ENCODE peak calls at places on chromosomes 7 and 10, in nine cellular contexts. J, L, I, R, C, Y, Z, H and W are unnamed samples.

GRCh38 chr10:113480828-113481502 is 71.9 kb upstream of the HABP2 start:
- DNase-seq in J (no peak), L (peak; percentile 16), I (peak; percentile 69), R (peak; percentile 96), C (no peak), Y (no peak), Z (no peak), H (no peak), W (no peak)

GRCh38 chr7:7720750-7721621 is 2.6 kb upstream of the RPA3 start:
- DNase-seq in J (no peak), L (no peak), I (no peak), R (no peak), C (no peak), Y (no peak), Z (no peak), H (no peak), W (no peak)

GRCh38 chr10:58784361-58784760 is 271.7 kb downstream of the BICC1 start:
- DNase-seq in J (no peak), L (no peak), I (peak; percentile 40), R (no peak), C (no peak), Y (no peak), Z (no peak), H (no peak), W (no peak)

GRCh38 chr10:107552963-107553362 is 388.5 kb upstream of the SORCS1 start:
- DNase-seq in J (no peak), L (no peak), I (no peak), R (no peak), C (no peak), Y (no peak), Z (no peak), H (no peak), W (no peak)

GRCh38 chr10:86899670-86900276 is 57.6 kb downstream of the MMRN2 start:
- DNase-seq in J (peak; percentile 39), L (peak; percentile 44), I (peak; percentile 67), R (peak; percentile 85), C (peak; percentile 82), Y (peak; percentile 55), Z (peak; percentile 75), H (peak; percentile 72), W (peak; percentile 49)

GRCh38 chr10:1050145-1050544 is 1.2 kb upstream of the IDI1 start:
- DNase-seq in J (no peak), L (no peak), I (peak; percentile 10), R (peak; percentile 66), C (peak; percentile 62), Y (peak; percentile 43), Z (peak; percentile 50), H (peak; percentile 53), W (peak; percentile 64)

GRCh38 chr7:12111461-12112405 is 99.4 kb upstream of the TMEM106B start:
- DNase-seq in J (no peak), L (no peak), I (no peak), R (peak; percentile 5), C (peak; percentile 84), Y (peak; percentile 26), Z (peak; percentile 8), H (peak; percentile 55), W (no peak)

GRCh38 chr10:80046629-80047441 is 31.6 kb upstream of the TMEM254 start:
- DNase-seq in J (peak; percentile 43), L (peak; percentile 40), I (peak; percentile 99), R (peak; percentile 92), C (peak; percentile 95), Y (peak; percentile 74), Z (peak; percentile 90), H (peak; percentile 80), W (peak; percentile 85)

GRCh38 chr7:36175872-36176271 is 22.8 kb downstream of the EEPD1 start:
- DNase-seq in J (no peak), L (no peak), I (no peak), R (no peak), C (no peak), Y (no peak), Z (no peak), H (no peak), W (no peak)

GRCh38 chr7:1410992-1411391 is 48.3 kb downstream of the MICALL2 start:
- DNase-seq in J (no peak), L (no peak), I (no peak), R (no peak), C (no peak), Y (no peak), Z (no peak), H (no peak), W (no peak)

GRCh38 chr7:157138424-157139141 is at the start of gene UBE3C:
- DNase-seq in J (peak; percentile 81), L (peak; percentile 86), I (peak; percentile 88), R (peak; percentile 94), C (peak; percentile 93), Y (peak; percentile 97), Z (peak; percentile 97), H (peak; percentile 96), W (peak; percentile 97)

GRCh38 chr7:157140118-157140905 is 1.6 kb downstream of the UBE3C start:
- DNase-seq in J (no peak), L (no peak), I (no peak), R (no peak), C (no peak), Y (no peak), Z (no peak), H (no peak), W (peak; percentile 52)

GRCh38 chr7:157136372-157136771 is 2.4 kb upstream of the UBE3C start:
- DNase-seq in J (no peak), L (peak; percentile 84), I (peak; percentile 68), R (peak; percentile 52), C (no peak), Y (no peak), Z (no peak), H (peak; percentile 31), W (peak; percentile 61)

GRCh38 chr7:157139142-157140117 is 704 bp downstream of the UBE3C start:
- DNase-seq in J (no peak), L (no peak), I (peak; percentile 31), R (peak; percentile 84), C (no peak), Y (peak; percentile 73), Z (no peak), H (peak; percentile 69), W (peak; percentile 79)

GRCh38 chr7:157138101-157138423 is 664 bp upstream of the UBE3C start:
- DNase-seq in J (no peak), L (no peak), I (no peak), R (peak; percentile 52), C (no peak), Y (peak; percentile 23), Z (no peak), H (no peak), W (no peak)
- H3K9ac ChIP-seq in J (peak overlapping the region; percentile 64), L (no peak overlapping the region), I (peak overlapping the region; percentile 100), R (no peak overlapping the region), C (peak overlapping the region; percentile 41), Y (peak overlapping the region; percentile 79), Z (no peak overlapping the region), H (peak overlapping the region; percentile 62), W (peak overlapping the region; percentile 63)

DNA sequence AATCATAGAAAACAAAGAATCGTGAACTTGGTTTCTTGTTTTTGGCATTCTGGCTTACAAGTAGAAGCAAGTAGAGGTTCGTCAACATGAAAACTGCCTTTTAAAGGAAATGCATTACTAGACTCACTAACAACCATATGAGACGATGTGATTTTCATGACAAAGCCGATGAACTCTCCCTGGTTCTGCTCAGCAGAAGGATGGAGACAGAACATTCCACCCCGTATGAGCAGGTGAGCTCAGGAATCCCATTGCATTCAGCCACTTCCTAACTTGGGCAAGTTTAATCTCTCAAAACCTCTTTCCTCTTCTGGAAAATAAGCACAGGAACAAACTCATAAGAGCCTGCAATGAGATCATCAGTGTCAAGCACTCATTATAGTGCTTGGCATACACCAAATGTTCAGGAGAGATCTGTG is 57.4 kb upstream of the SVIL start:
- DNase-seq in J (no peak), L (peak; percentile 71), I (no peak), R (peak; percentile 31), C (no peak), Y (no peak), Z (no peak), H (peak; percentile 50), W (no peak)
- H3K27ac ChIP-seq in J (no peak overlapping the region), L (peak overlapping the region; percentile 61), I (peak overlapping the region; percentile 55), R (peak overlapping the region; percentile 66), C (no peak overlapping the region), Y (no peak overlapping the region), Z (no peak overlapping the region), H (no peak overlapping the region), W (no peak overlapping the region)

DNA sequence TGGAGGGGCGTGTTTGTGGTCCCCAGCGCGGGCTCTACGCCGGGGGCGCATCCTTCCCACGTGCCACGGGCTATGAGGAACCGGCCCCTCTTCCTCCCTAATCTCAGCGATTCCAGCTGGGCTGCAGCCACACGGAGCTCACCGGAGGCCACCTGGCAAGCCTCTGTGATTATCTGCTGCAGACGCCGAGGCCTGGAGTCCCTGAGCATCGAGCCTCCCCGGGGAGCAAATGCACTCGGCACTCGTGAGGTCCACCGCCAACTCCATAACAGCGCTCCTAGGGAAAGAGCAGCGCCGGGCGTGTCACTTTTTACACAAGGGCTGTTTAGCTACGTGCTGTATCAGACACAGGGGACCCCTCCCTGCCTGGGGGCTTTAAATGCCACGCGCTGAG is 101.1 kb downstream of the DYNC2I1 start:
- DNase-seq in J (no peak), L (peak; percentile 12), I (peak; percentile 6), R (no peak), C (no peak), Y (no peak), Z (no peak), H (no peak), W (peak; percentile 52)
- H3K9ac ChIP-seq in J (no peak overlapping the region), L (no peak overlapping the region), I (no peak overlapping the region), R (no peak overlapping the region), C (no peak overlapping the region), Y (no peak overlapping the region), Z (no peak overlapping the region), H (no peak overlapping the region), W (no peak overlapping the region)

GRCh38 chr7:112068967-112069366 is 137.2 kb downstream of the DOCK4 start:
- DNase-seq in J (no peak), L (no peak), I (no peak), R (no peak), C (no peak), Y (no peak), Z (no peak), H (no peak), W (no peak)

GRCh38 chr7:112064627-112065385 is 141.4 kb downstream of the DOCK4 start:
- DNase-seq in J (no peak), L (peak; percentile 23), I (no peak), R (peak; percentile 4), C (no peak), Y (no peak), Z (no peak), H (peak; percentile 67), W (no peak)

GRCh38 chr7:112065758-112066157 is 140.4 kb downstream of the DOCK4 start:
- DNase-seq in J (no peak), L (no peak), I (no peak), R (no peak), C (no peak), Y (no peak), Z (no peak), H (no peak), W (no peak)

GRCh38 chr7:112067609-112068540 is 138.3 kb downstream of the DOCK4 start:
- DNase-seq in J (no peak), L (peak; percentile 42), I (no peak), R (no peak), C (no peak), Y (no peak), Z (no peak), H (no peak), W (no peak)

DNA sequence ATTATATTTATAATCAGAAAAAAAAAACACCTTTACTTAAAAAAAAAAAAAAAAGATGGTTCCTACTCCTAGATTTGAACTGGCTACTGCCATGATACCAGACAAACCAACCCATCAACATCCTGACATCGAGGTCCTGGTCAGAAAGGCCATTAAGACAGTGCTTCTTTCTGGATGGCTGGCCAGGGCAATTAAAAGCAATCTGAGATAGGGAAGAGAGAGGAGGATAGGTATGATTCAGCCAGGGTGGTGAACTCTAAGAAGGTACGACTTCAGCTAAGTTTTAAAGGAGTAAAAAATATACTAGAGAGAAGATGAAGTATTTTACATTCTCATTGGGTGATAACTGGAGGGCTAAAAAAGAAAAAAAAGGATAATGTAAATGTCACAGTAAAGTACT is 139.0 kb downstream of the DOCK4 start:
- DNase-seq in J (no peak), L (no peak), I (no peak), R (no peak), C (no peak), Y (no peak), Z (no peak), H (no peak), W (no peak)
- H3K27ac ChIP-seq in J (no peak overlapping the region), L (no peak overlapping the region), I (no peak overlapping the region), R (no peak overlapping the region), C (no peak overlapping the region), Y (no peak overlapping the region), Z (no peak overlapping the region), H (no peak overlapping the region), W (no peak overlapping the region)